ENCODE peak calls at places on chromosome 22, in eight cellular contexts. Y is transverse colon, K is testis, G is heart left ventricle, N is IMR-90, R is adrenal gland, W is suprapubic skin, M is spleen. C is an unnamed sample.

GRCh38 chr22:38773363-38773946 is 17.7 kb upstream of the SUN2 start:
- DNase-seq in Y (no peak), K (no peak), G (no peak), N (no peak), R (no peak), W (no peak), M (no peak), C (no peak)

GRCh38 chr22:29799217-29799680 is 32.1 kb downstream of the UQCR10 start:
- DNase-seq in Y (peak), K (peak), G (peak), N (peak), R (peak), W (peak), M (peak), C (peak)

GRCh38 chr22:19490628-19491230 is 11.0 kb downstream of the CDC45 start:
- DNase-seq in Y (no peak), K (no peak), G (no peak), N (no peak), R (no peak), W (no peak), M (no peak), C (no peak)

GRCh38 chr22:48104786-48105185 is 1342.3 kb downstream of the TBC1D22A start:
- DNase-seq in Y (no peak), K (no peak), G (no peak), N (no peak), R (peak), W (peak), M (no peak), C (no peak)

GRCh38 chr22:39177456-39177775 is 24.9 kb upstream of the CBX7 start:
- DNase-seq in Y (no peak), K (no peak), G (no peak), N (no peak), R (no peak), W (no peak), M (no peak), C (no peak)

GRCh38 chr22:35425971-35426800 is 26.2 kb downstream of the MCM5 start:
- DNase-seq in Y (no peak), K (no peak), G (no peak), N (peak), R (no peak), W (no peak), M (no peak), C (no peak)

GRCh38 chr22:32804036-32804435 is 2.5 kb downstream of the TIMP3 start:
- DNase-seq in Y (no peak), K (peak), G (peak), N (peak), R (no peak), W (no peak), M (no peak), C (peak)

GRCh38 chr22:28444659-28445058 is 235.0 kb downstream of the TTC28 start:
- DNase-seq in Y (no peak), K (no peak), G (no peak), N (no peak), R (no peak), W (no peak), M (no peak), C (no peak)

GRCh38 chr22:22982616-22983015 is 87.7 kb upstream of the GNAZ start:
- DNase-seq in Y (no peak), K (no peak), G (no peak), N (no peak), R (no peak), W (no peak), M (no peak), C (no peak)

GRCh38 chr22:31604746-31605705 is 57.0 kb downstream of the PISD start:
- DNase-seq in Y (no peak), K (no peak), G (no peak), N (no peak), R (peak), W (peak), M (no peak), C (no peak)

GRCh38 chr22:25053153-25053805 is 100.8 kb downstream of the KIAA1671 start:
- DNase-seq in Y (peak), K (no peak), G (no peak), N (no peak), R (no peak), W (no peak), M (no peak), C (no peak)

GRCh38 chr22:41517172-41518047 is 26.9 kb downstream of the POLR3H start:
- DNase-seq in Y (peak), K (peak), G (peak), N (peak), R (peak), W (no peak), M (no peak), C (peak)

GRCh38 chr22:28791841-28792490 is 8.4 kb downstream of the XBP1 start:
- DNase-seq in Y (no peak), K (no peak), G (no peak), N (peak), R (peak), W (no peak), M (no peak), C (no peak)

DNA sequence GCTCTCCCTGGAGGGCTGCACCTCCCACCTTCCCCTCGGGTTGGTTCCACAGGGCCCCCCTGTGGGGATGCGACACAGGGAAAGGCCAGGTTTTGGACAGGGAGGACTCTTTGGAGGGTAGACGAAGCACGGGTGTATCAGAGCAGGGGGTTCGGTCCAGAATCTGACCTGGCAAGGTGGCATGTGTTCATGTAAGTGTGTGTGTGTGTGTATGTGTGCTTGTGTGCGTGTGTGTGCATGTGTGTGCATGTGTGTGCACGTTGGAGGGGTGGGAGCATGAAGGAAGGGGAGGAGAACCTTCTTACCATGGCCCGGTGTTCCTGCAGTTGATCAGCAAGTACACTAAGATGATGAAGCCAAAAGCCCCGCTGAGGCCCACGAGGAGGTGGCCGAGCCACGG is 14.7 kb downstream of the IL2RB start:
- DNase-seq in Y (no peak), K (no peak), G (no peak), N (no peak), R (no peak), W (no peak), M (no peak), C (no peak)
- TF ChIP-seq POLR2A in Y (no peak), K (no peak), G (no peak), N (no peak), R (no peak), W (no peak), M (no peak), C (no peak)

DNA sequence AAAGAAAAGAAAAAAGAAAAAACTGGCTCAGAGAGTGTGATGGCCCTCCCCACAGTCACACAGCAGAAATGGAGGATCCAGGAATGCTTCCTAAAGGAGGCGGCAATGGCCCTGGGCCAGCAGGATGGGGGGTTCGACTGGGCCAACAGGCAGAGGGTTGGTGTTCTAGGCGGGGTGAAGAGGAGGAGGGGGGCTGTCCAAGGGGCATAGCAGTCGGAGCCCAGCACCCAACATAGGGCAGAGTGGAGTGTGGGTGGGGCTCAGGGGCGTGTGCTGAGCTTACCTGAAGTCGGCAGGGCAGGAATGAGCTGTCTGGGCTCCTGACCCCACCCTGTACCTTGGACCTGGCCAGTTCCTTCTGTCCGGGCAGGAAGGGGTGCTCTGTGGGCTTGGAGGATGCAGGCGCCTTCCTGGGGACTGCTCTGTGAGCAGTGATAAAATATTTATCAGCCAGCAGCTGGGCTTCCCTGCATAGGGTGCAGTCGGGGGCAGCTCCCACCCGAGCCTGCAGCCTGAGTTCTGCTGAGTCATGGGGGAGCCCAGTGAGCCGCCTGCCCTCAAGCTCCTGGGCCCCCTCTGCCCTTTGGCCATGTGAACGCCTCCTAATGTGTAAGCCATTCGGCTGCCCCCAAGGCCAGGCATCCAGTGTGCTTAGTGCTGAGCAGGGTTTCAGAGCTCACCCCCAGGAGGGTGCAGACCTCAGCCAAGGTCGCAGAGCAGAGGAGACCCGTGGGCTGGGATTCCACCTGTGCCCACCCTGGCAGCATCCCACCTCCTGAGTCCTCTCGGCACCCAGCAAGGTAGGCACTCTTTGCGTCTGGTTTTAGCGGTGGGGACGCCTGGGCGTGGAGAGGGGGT is 25.3 kb upstream of the PRR5 start:
- DNase-seq in Y (peak), K (no peak), G (no peak), N (peak), R (no peak), W (no peak), M (no peak), C (peak)
- TF ChIP-seq POLR2A in Y (no peak), K (no peak), G (no peak), N (no peak), R (no peak), W (no peak), M (no peak), C (peak)

GRCh38 chr22:42792909-42793847 is 63.9 kb downstream of the ARFGAP3 start:
- DNase-seq in Y (no peak), K (no peak), G (no peak), N (no peak), R (peak), W (no peak), M (no peak), C (no peak)
- TF ChIP-seq POLR2A in Y (no peak), K (no peak), G (no peak), N (no peak), R (peak), W (no peak), M (no peak), C (no peak)

GRCh38 chr22:37545703-37546435 is 14.4 kb upstream of the CDC42EP1 start:
- DNase-seq in Y (peak), K (peak), G (peak), N (peak), R (peak), W (peak), M (peak), C (no peak)
- TF ChIP-seq POLR2A in Y (peak), K (no peak), G (peak), N (peak), R (peak), W (peak), M (no peak), C (no peak)

DNA sequence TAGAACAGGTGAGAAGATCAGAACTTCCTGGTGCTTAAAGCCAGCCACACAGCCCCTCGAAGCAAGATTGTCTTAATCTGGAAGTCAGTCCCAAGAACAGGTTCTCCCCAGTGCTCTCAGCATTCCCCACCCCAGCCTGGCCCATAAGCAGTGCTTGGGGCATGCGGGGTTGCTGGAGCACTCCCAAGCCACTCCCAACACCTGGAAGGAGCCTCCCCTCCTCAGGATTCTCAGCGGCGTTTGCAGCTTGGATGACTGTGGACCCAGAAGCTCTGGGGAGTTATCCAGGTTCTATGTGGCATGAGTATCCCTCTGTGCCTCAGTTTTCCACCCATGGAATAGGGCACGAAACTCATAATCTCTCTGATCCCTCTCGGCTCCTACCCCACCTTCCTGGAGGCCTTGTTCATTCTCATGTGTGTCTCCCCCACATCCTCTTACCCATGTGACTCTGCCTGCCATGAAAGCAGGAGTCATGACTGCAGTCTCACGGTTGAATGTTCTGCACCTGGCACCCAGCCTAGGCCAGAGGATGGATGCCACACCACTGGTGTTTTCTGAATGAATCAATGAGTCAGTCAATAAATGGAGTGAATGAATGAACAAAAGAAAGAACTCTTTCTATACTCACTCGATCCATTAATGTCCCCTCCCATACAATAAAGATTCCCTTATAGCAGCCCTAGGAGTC is 33.4 kb upstream of the WNT7B start:
- DNase-seq in Y (no peak), K (no peak), G (no peak), N (peak), R (peak), W (peak), M (peak), C (no peak)
- TF ChIP-seq POLR2A in Y (no peak), K (no peak), G (no peak), N (no peak), R (no peak), W (no peak), M (no peak), C (no peak)

GRCh38 chr22:37334859-37335818 is 52.8 kb downstream of the CYTH4 start:
- DNase-seq in Y (no peak), K (no peak), G (no peak), N (no peak), R (no peak), W (no peak), M (no peak), C (no peak)

GRCh38 chr22:37334461-37334858 is 52.2 kb downstream of the CYTH4 start:
- DNase-seq in Y (no peak), K (no peak), G (no peak), N (no peak), R (no peak), W (no peak), M (no peak), C (no peak)

GRCh38 chr22:37337204-37337943 is 55.1 kb downstream of the CYTH4 start:
- DNase-seq in Y (no peak), K (no peak), G (no peak), N (peak), R (no peak), W (no peak), M (no peak), C (no peak)

GRCh38 chr22:37336474-37337028 is 54.2 kb downstream of the CYTH4 start:
- DNase-seq in Y (peak), K (no peak), G (no peak), N (no peak), R (no peak), W (no peak), M (no peak), C (peak)

DNA sequence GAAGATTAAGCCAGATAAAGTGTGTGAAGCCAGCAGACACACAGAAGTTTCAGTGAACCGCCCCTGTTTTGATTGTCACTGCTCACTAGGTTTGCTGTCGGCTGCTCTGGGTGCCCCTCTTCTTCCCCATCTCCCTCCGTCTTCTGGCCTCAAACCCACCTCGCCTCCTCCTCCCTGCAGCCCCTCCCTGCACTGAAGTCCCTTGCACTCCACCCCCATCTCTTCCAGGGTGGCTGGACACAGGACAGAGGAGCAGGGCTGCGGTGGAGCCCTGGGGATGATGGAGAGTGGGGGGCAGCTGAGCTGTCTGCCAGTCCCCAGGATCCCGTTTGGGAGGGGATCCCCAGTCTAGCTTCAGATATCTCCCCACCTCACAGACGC is 53.5 kb downstream of the CYTH4 start:
- DNase-seq in Y (no peak), K (no peak), G (no peak), N (no peak), R (no peak), W (no peak), M (no peak), C (no peak)
- TF ChIP-seq POLR2A in Y (no peak), K (no peak), G (no peak), N (no peak), R (no peak), W (no peak), M (no peak), C (no peak)

GRCh38 chr22:21685164-21685513 is 19.3 kb downstream of the PPIL2 start:
- DNase-seq in Y (no peak), K (no peak), G (no peak), N (no peak), R (no peak), W (no peak), M (no peak), C (no peak)
- TF ChIP-seq POLR2A in Y (no peak), K (no peak), G (no peak), N (no peak), R (no peak), W (no peak), M (no peak), C (no peak)

GRCh38 chr22:49140921-49141680 is 686.6 kb downstream of the BRD1 start:
- DNase-seq in Y (no peak), K (no peak), G (no peak), N (no peak), R (peak), W (peak), M (peak), C (no peak)

GRCh38 chr22:49143812-49144211 is 683.9 kb downstream of the BRD1 start:
- DNase-seq in Y (no peak), K (no peak), G (no peak), N (no peak), R (no peak), W (no peak), M (no peak), C (no peak)

GRCh38 chr22:49142891-49143290 is 684.8 kb downstream of the BRD1 start:
- DNase-seq in Y (no peak), K (no peak), G (no peak), N (no peak), R (peak), W (no peak), M (peak), C (no peak)

GRCh38 chr22:49141761-49142160 is 685.9 kb downstream of the BRD1 start:
- DNase-seq in Y (no peak), K (no peak), G (no peak), N (no peak), R (peak), W (no peak), M (no peak), C (no peak)

DNA sequence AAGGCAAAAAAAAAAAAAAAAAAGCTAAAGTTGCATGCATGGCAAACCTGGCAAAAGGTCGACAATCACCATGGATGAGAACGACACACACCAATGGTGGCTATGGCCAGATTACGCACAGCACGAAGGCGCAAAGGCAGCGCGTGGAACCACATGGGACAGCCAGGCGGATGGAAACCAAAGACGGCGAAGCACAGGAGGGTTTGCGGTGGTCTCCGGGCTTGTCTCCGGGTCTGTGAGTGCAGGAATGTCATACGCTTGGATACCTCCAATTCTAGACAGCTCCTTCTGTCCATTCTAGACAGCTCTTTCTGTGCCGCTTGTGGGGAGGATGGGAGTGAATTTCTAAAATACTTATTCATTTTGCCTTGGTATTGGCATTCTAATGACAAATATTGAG is 685.4 kb downstream of the BRD1 start:
- DNase-seq in Y (no peak), K (no peak), G (no peak), N (no peak), R (peak), W (no peak), M (peak), C (no peak)
- TF ChIP-seq POLR2A in Y (no peak), K (no peak), G (no peak), N (no peak), R (no peak), W (no peak), M (no peak), C (no peak)